ENCODE peak calls at places on chromosomes 16 and 17, in eight cellular contexts. L, A, M, C, F, P, D and V are unnamed samples.

GRCh38 chr16:12314786-12315185 is 338.3 kb downstream of the SNX29 start:
- DNase-seq in L (no peak), A (no peak), M (no peak), C (peak), F (no peak), P (no peak), D (no peak), V (no peak)

GRCh38 chr16:55700961-55701360 is 45.2 kb downstream of the SLC6A2 start:
- DNase-seq in L (no peak), A (no peak), M (no peak), C (no peak), F (no peak), P (peak), D (no peak), V (no peak)

GRCh38 chr16:75555213-75555706 is 792 bp downstream of the TMEM231 start:
- DNase-seq in L (peak), A (peak), M (peak), C (peak), F (peak), P (peak), D (peak), V (peak)

GRCh38 chr17:17146791-17147406 is 59.2 kb downstream of the PLD6 start:
- DNase-seq in L (peak), A (no peak), M (no peak), C (no peak), F (no peak), P (no peak), D (no peak), V (no peak)

GRCh38 chr16:77541131-77541530 is 106.3 kb upstream of the ADAMTS18 start:
- DNase-seq in L (no peak), A (no peak), M (no peak), C (no peak), F (no peak), P (no peak), D (no peak), V (no peak)

GRCh38 chr16:85354623-85355514 is 242.6 kb upstream of the CIBAR2 start:
- DNase-seq in L (no peak), A (peak), M (no peak), C (peak), F (no peak), P (peak), D (no peak), V (no peak)

GRCh38 chr17:29622337-29623282 is at the start of gene CORO6:
- DNase-seq in L (peak), A (no peak), M (peak), C (peak), F (no peak), P (peak), D (peak), V (peak)

GRCh38 chr16:31063843-31064611 is 10.0 kb downstream of the ZNF668 start:
- DNase-seq in L (no peak), A (no peak), M (peak), C (no peak), F (no peak), P (no peak), D (no peak), V (no peak)

DNA sequence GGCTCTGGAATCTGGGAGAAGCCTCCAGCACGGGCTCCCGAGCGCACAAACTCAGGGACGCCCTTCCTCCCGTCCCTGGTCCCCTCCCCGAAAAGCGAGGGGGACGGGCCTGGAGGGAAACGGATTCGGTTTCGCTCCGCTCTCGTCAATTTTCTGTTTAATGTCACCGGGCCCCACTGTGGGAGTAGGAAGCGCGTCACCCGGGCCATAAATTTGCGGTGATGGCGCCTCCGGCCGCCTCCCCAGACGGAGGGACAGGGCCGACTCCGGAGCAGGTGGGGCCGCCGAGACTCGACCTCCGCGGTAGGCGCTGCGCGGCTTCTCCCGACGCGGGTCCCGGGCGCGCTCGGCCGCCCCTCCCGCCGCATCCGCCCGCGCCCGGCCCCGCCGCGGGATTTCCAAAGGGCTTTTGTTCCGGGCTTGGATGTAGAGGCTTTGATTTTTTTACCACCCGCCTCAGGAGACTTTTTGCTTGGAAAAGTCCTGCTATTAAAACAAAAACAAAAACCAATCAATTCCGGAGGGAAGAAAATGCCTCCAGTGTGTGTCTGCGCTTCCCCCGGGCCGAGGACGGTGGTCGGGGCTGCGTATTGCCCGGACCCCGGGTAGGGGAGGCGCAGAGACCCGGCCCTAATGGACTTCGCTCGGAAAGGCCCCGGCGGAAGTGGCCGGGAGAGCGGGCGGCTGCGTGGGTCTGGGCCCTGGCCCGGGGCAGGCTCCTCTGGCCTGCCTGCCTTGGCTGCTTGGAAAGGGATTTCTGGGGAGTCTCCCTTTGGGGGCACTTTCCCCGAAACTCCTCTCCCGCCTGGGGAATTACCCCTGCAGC is 7.8 kb upstream of the BAHCC1 start:
- DNase-seq in L (peak), A (no peak), M (no peak), C (peak), F (peak), P (no peak), D (peak), V (peak)
- TF ChIP-seq CTCF in L (no peak), A (no peak), M (no peak), C (no peak), F (no peak), P (no peak), D (no peak), V (no peak)

GRCh38 chr16:67544329-67544841 is 15.8 kb downstream of the RIPOR1 start:
- DNase-seq in L (no peak), A (no peak), M (no peak), C (no peak), F (no peak), P (peak), D (no peak), V (no peak)
- TF ChIP-seq CTCF in L (peak), A (peak), M (no peak), C (no peak), F (no peak), P (peak), D (peak), V (peak)

GRCh38 chr17:40122944-40123810 is 1.4 kb downstream of the MSL1 start:
- DNase-seq in L (peak), A (no peak), M (peak), C (peak), F (peak), P (peak), D (peak), V (peak)
- TF ChIP-seq CTCF in L (no peak), A (no peak), M (no peak), C (no peak), F (no peak), P (no peak), D (no peak), V (peak)

DNA sequence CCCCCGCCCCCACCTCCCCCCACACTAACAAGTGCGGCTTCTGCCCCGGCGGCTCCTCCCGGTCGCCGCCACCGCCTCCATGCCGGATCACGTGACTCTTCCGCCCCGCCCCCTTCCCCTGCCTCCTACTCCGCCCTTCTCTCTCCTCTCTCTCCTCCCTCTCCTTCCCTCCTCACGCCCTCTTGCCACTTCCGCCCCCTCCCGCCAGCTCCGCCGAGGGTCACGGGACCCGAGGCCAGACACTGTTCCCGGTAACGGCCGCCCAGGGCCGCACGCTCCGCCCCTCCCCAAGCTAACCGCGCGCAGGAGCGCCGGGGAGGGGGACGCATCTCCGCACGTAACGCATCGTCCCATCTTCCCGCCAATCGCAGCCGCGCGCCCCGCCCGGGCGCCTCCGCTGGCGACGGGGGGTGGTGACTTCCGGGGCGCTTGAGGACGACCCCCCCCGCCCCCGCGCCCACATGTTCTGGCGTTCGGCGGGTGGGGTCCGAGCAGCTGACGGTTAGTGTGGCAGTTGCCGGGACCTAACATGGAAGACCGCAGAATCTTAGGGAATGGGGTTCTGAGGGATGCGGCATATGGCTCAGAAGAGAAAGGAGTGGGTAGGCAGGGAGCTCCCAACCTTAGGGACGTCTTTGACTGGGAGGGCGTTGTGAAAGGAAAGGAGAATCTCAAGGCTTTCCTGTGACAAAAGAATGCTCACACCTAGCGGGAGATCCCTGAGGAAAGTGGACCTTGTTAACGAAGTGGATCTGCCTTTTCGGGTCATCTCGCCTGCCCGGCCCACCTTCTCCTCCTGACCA is at the start of gene USP32:
- DNase-seq in L (peak), A (peak), M (peak), C (peak), F (peak), P (peak), D (peak), V (peak)
- TF ChIP-seq CTCF in L (no peak), A (peak), M (peak), C (peak), F (peak), P (no peak), D (no peak), V (peak)

GRCh38 chr16:48862087-48862532 is 252.1 kb upstream of the N4BP1 start:
- DNase-seq in L (no peak), A (peak), M (no peak), C (peak), F (no peak), P (peak), D (no peak), V (no peak)
- TF ChIP-seq CTCF in L (peak), A (peak), M (no peak), C (peak), F (no peak), P (no peak), D (no peak), V (peak)